ENCODE peak calls at places on chromosomes 1 and 21, in four cellular contexts. One of them, this sample, is unnamed.

GRCh38 chr1:94265011-94265422 is 27.6 kb upstream of the ARHGAP29 start:
- DNase-seq in H1: no peak
- DNase-seq in breast epithelium: no peak
- DNase-seq in GM23248: no peak
- DNase-seq in this sample: no peak

GRCh38 chr21:35084869-35085268 is 35.8 kb upstream of the RUNX1 start:
- DNase-seq in breast epithelium: no peak
- DNase-seq in H1: no peak
- DNase-seq in GM23248: peak
- DNase-seq in this sample: no peak

GRCh38 chr1:6302568-6302967 is 41.7 kb upstream of the GPR153 start:
- DNase-seq in H1: no peak
- DNase-seq in GM23248: no peak
- DNase-seq in breast epithelium: peak
- DNase-seq in this sample: no peak

GRCh38 chr1:182955596-182956588 is 2.9 kb upstream of the SHCBP1L start:
- DNase-seq in GM23248: peak
- DNase-seq in H1: no peak
- DNase-seq in breast epithelium: no peak
- DNase-seq in this sample: no peak

GRCh38 chr1:94898486-94899385 is 28.2 kb downstream of the CNN3 start:
- DNase-seq in breast epithelium: no peak
- DNase-seq in GM23248: no peak
- DNase-seq in H1: no peak
- DNase-seq in this sample: no peak

GRCh38 chr1:219422811-219423598 is 189.9 kb downstream of the ZC3H11B start:
- DNase-seq in H1: no peak
- DNase-seq in GM23248: peak
- DNase-seq in breast epithelium: no peak
- DNase-seq in this sample: no peak

GRCh38 chr1:2088434-2088833 is 38.2 kb downstream of the PRKCZ start:
- DNase-seq in GM23248: peak
- DNase-seq in breast epithelium: no peak
- DNase-seq in H1: no peak
- DNase-seq in this sample: no peak

GRCh38 chr1:31584869-31585735 is 8.8 kb downstream of the TINAGL1 start:
- DNase-seq in GM23248: no peak
- DNase-seq in breast epithelium: no peak
- DNase-seq in H1: peak
- DNase-seq in this sample: no peak

GRCh38 chr1:7871136-7871535 is 18.3 kb upstream of the UTS2 start:
- DNase-seq in GM23248: no peak
- DNase-seq in H1: no peak
- DNase-seq in breast epithelium: no peak
- DNase-seq in this sample: no peak

GRCh38 chr1:67097305-67097704 is 37.5 kb downstream of the C1orf141 start:
- DNase-seq in GM23248: no peak
- DNase-seq in breast epithelium: no peak
- DNase-seq in H1: no peak
- DNase-seq in this sample: no peak

GRCh38 chr1:77175230-77175844 is 43.9 kb downstream of the PIGK start:
- DNase-seq in H1: no peak
- DNase-seq in GM23248: peak
- DNase-seq in breast epithelium: no peak
- DNase-seq in this sample: no peak

GRCh38 chr1:46152021-46152420 is 19.6 kb upstream of the PIK3R3 start:
- DNase-seq in H1: no peak
- DNase-seq in GM23248: peak
- DNase-seq in breast epithelium: no peak
- DNase-seq in this sample: no peak

GRCh38 chr1:218266356-218266755 is 18.7 kb upstream of the RRP15 start:
- DNase-seq in H1: no peak
- DNase-seq in breast epithelium: no peak
- DNase-seq in GM23248: peak
- DNase-seq in this sample: no peak

GRCh38 chr1:205275133-205275532 is 46.4 kb downstream of the NUAK2 start:
- DNase-seq in breast epithelium: peak
- DNase-seq in H1: no peak
- DNase-seq in GM23248: no peak
- DNase-seq in this sample: no peak

GRCh38 chr1:229091721-229092136 is 179.2 kb upstream of the RAB4A start:
- DNase-seq in H1: no peak
- DNase-seq in breast epithelium: no peak
- DNase-seq in GM23248: no peak
- DNase-seq in this sample: no peak

GRCh38 chr1:150410582-150411101 is 46.7 kb downstream of the RPRD2 start:
- DNase-seq in H1: no peak
- DNase-seq in GM23248: peak
- DNase-seq in breast epithelium: no peak
- DNase-seq in this sample: no peak

GRCh38 chr1:216830402-216830801 is 107.2 kb upstream of the ESRRG start:
- DNase-seq in GM23248: no peak
- DNase-seq in breast epithelium: no peak
- DNase-seq in H1: no peak
- DNase-seq in this sample: no peak

GRCh38 chr1:177511036-177511435 is 340.3 kb downstream of the BRINP2 start:
- DNase-seq in breast epithelium: no peak
- DNase-seq in GM23248: peak
- DNase-seq in H1: no peak
- DNase-seq in this sample: no peak

DNA sequence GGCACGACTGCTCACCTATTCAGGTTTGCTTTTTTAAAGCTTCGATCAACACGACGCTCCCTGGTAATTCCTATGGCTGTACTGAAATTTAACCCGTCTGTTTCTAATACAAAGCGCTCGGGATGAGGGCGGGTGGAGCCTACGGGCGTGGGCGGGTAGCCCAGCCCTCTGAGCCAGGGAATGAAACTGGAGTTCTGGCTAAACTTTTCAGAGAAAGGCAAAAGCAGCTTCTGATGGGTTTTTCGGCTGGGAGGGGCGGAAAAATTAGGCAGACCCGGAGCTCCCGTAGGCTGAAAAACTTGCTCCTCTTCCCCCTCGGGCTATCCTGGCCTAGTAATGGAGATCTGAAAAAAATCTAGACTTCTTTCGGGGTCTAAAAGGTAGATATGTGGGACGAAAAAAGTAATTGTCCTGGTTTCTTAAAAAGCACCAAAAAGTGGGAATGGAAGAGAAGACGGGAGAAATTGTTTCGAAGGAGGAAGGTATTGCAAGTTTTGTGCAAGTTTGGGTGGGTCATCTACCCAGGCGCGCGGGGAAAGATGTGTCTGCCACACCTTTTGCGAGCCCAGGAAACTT is 7.4 kb downstream of the NR5A2 start:
- DNase-seq in H1: peak
- DNase-seq in breast epithelium: no peak
- DNase-seq in GM23248: peak
- DNase-seq in this sample: no peak
- H3K4me3 ChIP-seq in H1: peak
- H3K4me3 ChIP-seq in breast epithelium: peak
- H3K4me3 ChIP-seq in GM23248: peak
- H3K4me3 ChIP-seq in this sample: no peak

DNA sequence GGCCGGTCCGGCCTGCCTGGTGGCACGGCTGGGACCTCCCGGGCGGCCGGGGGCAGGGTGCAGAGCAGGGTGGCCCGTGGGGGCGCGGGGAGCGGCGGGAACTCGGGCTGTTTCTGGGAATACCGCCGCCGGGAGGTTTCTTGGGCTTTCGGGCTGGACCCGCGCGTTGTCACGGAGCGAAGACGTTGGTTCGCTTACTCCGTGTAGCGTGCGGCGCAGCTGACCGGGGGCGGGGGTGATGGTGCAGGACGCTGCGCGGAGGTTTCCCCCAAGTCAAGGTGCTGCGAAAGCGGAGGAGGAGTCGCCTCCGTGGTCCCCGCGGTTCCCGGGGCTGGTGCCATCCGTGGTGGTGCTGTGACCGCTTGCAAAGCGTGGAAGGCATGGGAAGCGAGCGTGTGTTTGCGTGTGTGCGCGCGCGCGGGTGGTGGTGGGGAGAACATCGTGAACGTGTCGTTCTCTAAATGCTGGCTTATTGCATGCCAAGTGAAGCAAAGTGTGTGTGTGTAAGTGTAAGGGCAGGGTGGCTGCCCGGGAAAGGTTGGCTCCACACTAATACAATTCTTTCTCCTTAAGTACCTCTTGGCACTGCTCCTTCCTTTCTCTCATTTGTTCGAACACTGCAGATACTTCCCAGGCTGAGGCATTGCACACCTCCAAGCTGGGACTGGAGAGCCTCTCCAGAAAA is 1.1 kb downstream of the RYR2 start:
- DNase-seq in breast epithelium: no peak
- DNase-seq in H1: peak
- DNase-seq in GM23248: no peak
- DNase-seq in this sample: no peak
- H3K4me3 ChIP-seq in breast epithelium: peak
- H3K4me3 ChIP-seq in H1: peak
- H3K4me3 ChIP-seq in GM23248: no peak
- H3K4me3 ChIP-seq in this sample: peak

GRCh38 chr1:1013105-1013921 is at the start of gene ISG15:
- DNase-seq in breast epithelium: peak
- DNase-seq in GM23248: peak
- DNase-seq in H1: peak
- DNase-seq in this sample: peak
- H3K4me3 ChIP-seq in breast epithelium: peak
- H3K4me3 ChIP-seq in GM23248: peak
- H3K4me3 ChIP-seq in H1: peak
- H3K4me3 ChIP-seq in this sample: peak

GRCh38 chr1:65995326-65995725 is 202.6 kb downstream of the PDE4B start:
- DNase-seq in H1: no peak
- DNase-seq in GM23248: no peak
- DNase-seq in breast epithelium: no peak
- DNase-seq in this sample: no peak
- H3K4me3 ChIP-seq in H1: no peak
- H3K4me3 ChIP-seq in GM23248: no peak
- H3K4me3 ChIP-seq in breast epithelium: peak
- H3K4me3 ChIP-seq in this sample: no peak

GRCh38 chr1:17440827-17441168 is 1.3 kb upstream of the RCC2 start:
- DNase-seq in breast epithelium: no peak
- DNase-seq in GM23248: no peak
- DNase-seq in H1: no peak
- DNase-seq in this sample: no peak

GRCh38 chr1:17442841-17443240 is 3.4 kb upstream of the RCC2 start:
- DNase-seq in H1: no peak
- DNase-seq in GM23248: no peak
- DNase-seq in breast epithelium: no peak
- DNase-seq in this sample: no peak

GRCh38 chr1:17440074-17440826 is 773 bp upstream of the RCC2 start:
- DNase-seq in breast epithelium: no peak
- DNase-seq in GM23248: peak
- DNase-seq in H1: no peak
- DNase-seq in this sample: no peak

GRCh38 chr1:17441993-17442357 is 2.5 kb upstream of the RCC2 start:
- DNase-seq in H1: no peak
- DNase-seq in GM23248: no peak
- DNase-seq in breast epithelium: no peak
- DNase-seq in this sample: no peak

GRCh38 chr1:17441265-17441992 is 2.0 kb upstream of the RCC2 start:
- DNase-seq in GM23248: peak
- DNase-seq in H1: no peak
- DNase-seq in breast epithelium: no peak
- DNase-seq in this sample: no peak
- H3K4me3 ChIP-seq in GM23248: peak
- H3K4me3 ChIP-seq in H1: no peak
- H3K4me3 ChIP-seq in breast epithelium: no peak
- H3K4me3 ChIP-seq in this sample: peak

GRCh38 chr1:41758490-41758889 is 160.2 kb downstream of the HIVEP3 start:
- DNase-seq in H1: no peak
- DNase-seq in GM23248: peak
- DNase-seq in breast epithelium: no peak
- DNase-seq in this sample: no peak

GRCh38 chr1:41749992-41750745 is 168.6 kb downstream of the HIVEP3 start:
- DNase-seq in GM23248: no peak
- DNase-seq in H1: no peak
- DNase-seq in breast epithelium: no peak
- DNase-seq in this sample: no peak

GRCh38 chr1:41751804-41752513 is 166.8 kb downstream of the HIVEP3 start:
- DNase-seq in GM23248: peak
- DNase-seq in H1: no peak
- DNase-seq in breast epithelium: no peak
- DNase-seq in this sample: no peak

GRCh38 chr1:41752514-41753170 is 166.1 kb downstream of the HIVEP3 start:
- DNase-seq in breast epithelium: no peak
- DNase-seq in H1: no peak
- DNase-seq in GM23248: no peak
- DNase-seq in this sample: no peak

DNA sequence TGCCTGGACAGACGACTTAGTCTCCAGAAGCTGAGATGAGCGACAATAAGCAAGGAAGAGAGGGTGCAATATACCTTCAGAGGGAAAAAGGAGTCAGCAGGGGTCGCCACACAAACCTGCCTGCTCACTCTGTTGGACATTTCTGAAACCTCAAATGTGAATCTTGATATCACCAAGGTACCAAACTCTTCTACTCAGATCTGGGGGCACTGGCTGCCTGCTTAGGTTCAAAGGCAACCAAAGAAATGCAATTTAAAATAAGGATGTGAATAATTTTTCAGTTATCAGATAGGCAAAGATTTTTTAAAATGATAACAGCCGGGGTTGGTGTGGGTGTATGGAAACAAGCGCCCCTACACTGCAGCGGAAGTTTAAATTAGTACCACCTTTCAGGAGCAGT is 164.2 kb downstream of the HIVEP3 start:
- DNase-seq in H1: no peak
- DNase-seq in GM23248: no peak
- DNase-seq in breast epithelium: no peak
- DNase-seq in this sample: no peak
- H3K4me3 ChIP-seq in H1: no peak
- H3K4me3 ChIP-seq in GM23248: no peak
- H3K4me3 ChIP-seq in breast epithelium: no peak
- H3K4me3 ChIP-seq in this sample: no peak

DNA sequence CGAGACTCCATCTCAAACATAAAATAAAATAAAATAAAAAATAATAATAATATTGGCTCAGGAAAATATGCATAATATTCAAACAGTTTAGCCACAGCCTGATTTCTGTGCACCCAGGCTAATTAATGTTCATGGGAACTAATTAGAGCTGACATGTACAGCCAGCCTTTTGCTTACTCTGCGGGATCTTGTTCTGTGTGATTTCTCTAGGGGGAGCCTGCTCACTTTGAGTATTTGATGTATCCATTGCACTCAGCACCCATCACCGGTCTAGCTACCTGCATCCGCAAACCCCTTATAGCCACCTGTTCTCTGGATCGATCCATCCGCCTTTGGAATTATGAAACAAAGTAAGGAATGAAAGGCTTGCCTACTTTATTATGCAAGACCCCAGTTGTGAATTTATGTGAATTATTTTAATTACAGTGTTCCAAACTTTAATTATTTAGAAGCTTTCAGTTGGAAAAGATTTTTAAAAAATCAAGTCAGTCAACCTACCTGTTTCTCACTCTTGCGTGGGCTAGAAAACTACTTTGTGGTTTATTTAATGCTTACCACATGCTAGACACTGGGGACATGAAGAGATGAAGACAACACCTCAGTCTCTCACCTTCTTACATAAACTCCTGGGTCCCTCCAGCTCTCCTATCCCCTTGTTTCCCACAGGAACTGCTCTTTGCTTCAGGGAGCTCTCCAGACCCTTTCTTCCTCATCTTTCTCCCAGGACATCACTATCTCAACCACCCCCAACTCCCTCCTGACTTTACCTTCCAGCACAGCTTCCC is 25.4 kb downstream of the CFAP57 start:
- DNase-seq in GM23248: no peak
- DNase-seq in H1: no peak
- DNase-seq in breast epithelium: no peak
- DNase-seq in this sample: no peak
- H3K4me3 ChIP-seq in GM23248: no peak
- H3K4me3 ChIP-seq in H1: no peak
- H3K4me3 ChIP-seq in breast epithelium: no peak
- H3K4me3 ChIP-seq in this sample: no peak

GRCh38 chr1:119141020-119141424 is 569 bp upstream of the WARS2 start:
- DNase-seq in GM23248: peak
- DNase-seq in H1: peak
- DNase-seq in breast epithelium: peak
- DNase-seq in this sample: no peak
- H3K4me3 ChIP-seq in GM23248: peak
- H3K4me3 ChIP-seq in H1: peak
- H3K4me3 ChIP-seq in breast epithelium: peak
- H3K4me3 ChIP-seq in this sample: peak